ENCODE peak calls at places on chromosomes 11 and 22, in ten cellular contexts. O, G, H, T, X, L, B, S, R and Z are unnamed samples.

GRCh38 chr22:38040953-38041759 is 16.0 kb upstream of the PICK1 start:
- DNase-seq in O (no peak), G (no peak), H (no peak), T (peak; percentile 40), X (peak; percentile 48), L (no peak), B (no peak), S (no peak), R (peak; percentile 35), Z (no peak)

GRCh38 chr11:63535734-63536133 is 874 bp upstream of the PLAAT4 start:
- DNase-seq in O (no peak), G (no peak), H (no peak), T (no peak), X (peak; percentile 33), L (no peak), B (no peak), S (no peak), R (no peak), Z (no peak)

GRCh38 chr11:1845095-1845429 is 6.3 kb downstream of the TNNI2 start:
- DNase-seq in O (no peak), G (no peak), H (no peak), T (no peak), X (no peak), L (no peak), B (no peak), S (no peak), R (no peak), Z (no peak)

GRCh38 chr11:128759597-128759996 is 65.7 kb downstream of the FLI1 start:
- DNase-seq in O (no peak), G (no peak), H (no peak), T (no peak), X (no peak), L (no peak), B (no peak), S (no peak), R (peak; percentile 90), Z (no peak)

GRCh38 chr11:72673943-72674828 is at the start of gene PDE2A:
- DNase-seq in O (no peak), G (no peak), H (no peak), T (no peak), X (no peak), L (no peak), B (no peak), S (no peak), R (no peak), Z (no peak)

GRCh38 chr11:12845739-12846358 is 163.3 kb upstream of the RASSF10 start:
- DNase-seq in O (peak; percentile 29), G (no peak), H (no peak), T (no peak), X (no peak), L (no peak), B (peak; percentile 18), S (no peak), R (peak; percentile 78), Z (no peak)

GRCh38 chr11:3225159-3225758 is 6.6 kb upstream of the MRGPRG start:
- DNase-seq in O (no peak), G (peak; percentile 54), H (no peak), T (peak; percentile 49), X (no peak), L (no peak), B (no peak), S (no peak), R (no peak), Z (no peak)

GRCh38 chr11:109309153-109309552 is 112.8 kb upstream of the C11orf87 start:
- DNase-seq in O (no peak), G (no peak), H (no peak), T (no peak), X (no peak), L (no peak), B (no peak), S (no peak), R (no peak), Z (no peak)

GRCh38 chr11:84607975-84608787 is 1019.0 kb downstream of the DLG2 start:
- DNase-seq in O (no peak), G (no peak), H (no peak), T (no peak), X (no peak), L (no peak), B (no peak), S (no peak), R (no peak), Z (no peak)

GRCh38 chr11:35682230-35683195 is 19.9 kb downstream of the TRIM44 start:
- DNase-seq in O (no peak), G (no peak), H (no peak), T (no peak), X (no peak), L (no peak), B (no peak), S (no peak), R (no peak), Z (no peak)

GRCh38 chr11:1235615-1236315 is 12.9 kb downstream of the MUC5B start:
- DNase-seq in O (no peak), G (peak; percentile 27), H (no peak), T (peak; percentile 43), X (no peak), L (no peak), B (no peak), S (no peak), R (no peak), Z (no peak)

GRCh38 chr11:121523581-121524232 is 70.9 kb upstream of the SORL1-AS1 start:
- DNase-seq in O (no peak), G (no peak), H (no peak), T (no peak), X (no peak), L (no peak), B (peak; percentile 32), S (no peak), R (no peak), Z (no peak)

DNA sequence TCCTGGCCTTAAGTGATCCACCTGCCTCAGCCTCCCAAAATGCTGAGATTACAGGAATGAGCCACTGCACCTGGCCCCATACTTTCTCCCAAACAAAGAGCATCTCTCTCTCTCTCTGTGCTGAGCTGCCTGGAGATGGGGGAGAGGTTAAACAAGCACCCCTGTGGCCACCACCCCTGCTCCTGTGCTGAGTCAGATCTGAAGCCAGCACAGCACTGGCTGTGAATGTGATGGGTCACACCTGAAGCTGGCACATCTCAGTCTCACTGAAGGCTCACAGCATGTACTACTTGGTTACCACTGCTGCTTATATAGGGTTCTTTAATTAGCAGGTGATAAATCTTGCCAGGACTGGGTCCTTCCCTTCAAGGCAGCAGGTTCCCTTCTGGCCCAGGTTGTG is 10.8 kb upstream of the WEE1 start:
- DNase-seq in O (no peak), G (no peak), H (no peak), T (no peak), X (no peak), L (no peak), B (no peak), S (no peak), R (no peak), Z (peak; percentile 46)
- TF ChIP-seq POLR2A in O (no peak), G (no peak), H (no peak), T (no peak), X (no peak), L (no peak), B (no peak), S (no peak), R (no peak), Z (no peak)

GRCh38 chr22:26508148-26508547 is 4.1 kb downstream of the TFIP11 start:
- DNase-seq in O (no peak), G (no peak), H (no peak), T (no peak), X (no peak), L (no peak), B (no peak), S (no peak), R (no peak), Z (no peak)

GRCh38 chr22:26513852-26514251 is 1.6 kb upstream of the TFIP11 start:
- DNase-seq in O (no peak), G (no peak), H (no peak), T (no peak), X (no peak), L (no peak), B (no peak), S (no peak), R (no peak), Z (no peak)

GRCh38 chr22:26515938-26516337 is 3.7 kb upstream of the TFIP11 start:
- DNase-seq in O (no peak), G (no peak), H (no peak), T (no peak), X (no peak), L (no peak), B (no peak), S (no peak), R (no peak), Z (no peak)

GRCh38 chr22:26514419-26515161 is 2.3 kb upstream of the TFIP11 start:
- DNase-seq in O (no peak), G (no peak), H (no peak), T (no peak), X (no peak), L (no peak), B (no peak), S (no peak), R (no peak), Z (no peak)

GRCh38 chr22:26512149-26512793 is at the start of gene TFIP11:
- DNase-seq in O (peak; percentile 88), G (peak; percentile 96), H (peak; percentile 95), T (peak; percentile 98), X (peak; percentile 82), L (peak; percentile 93), B (peak; percentile 99), S (peak; percentile 70), R (peak; percentile 90), Z (peak; percentile 99)
- TF ChIP-seq POLR2A in O (peak; percentile 76), G (peak; percentile 60), H (peak; percentile 40), T (peak; percentile 70), X (peak; percentile 69), L (peak; percentile 60), B (peak; percentile 39), S (peak; percentile 59), R (peak; percentile 68), Z (peak; percentile 88)

GRCh38 chr11:8688414-8689362 is 6.1 kb downstream of the RPL27A start:
- DNase-seq in O (peak; percentile 98), G (peak; percentile 97), H (peak; percentile 78), T (peak; percentile 97), X (peak; percentile 95), L (peak; percentile 96), B (peak; percentile 98), S (peak; percentile 73), R (peak; percentile 96), Z (peak; percentile 94)
- TF ChIP-seq POLR2A in O (peak; percentile 83), G (peak; percentile 90), H (no peak), T (peak; percentile 71), X (peak; percentile 82), L (peak; percentile 53), B (peak; percentile 59), S (peak; percentile 71), R (peak; percentile 80), Z (peak; percentile 91)

DNA sequence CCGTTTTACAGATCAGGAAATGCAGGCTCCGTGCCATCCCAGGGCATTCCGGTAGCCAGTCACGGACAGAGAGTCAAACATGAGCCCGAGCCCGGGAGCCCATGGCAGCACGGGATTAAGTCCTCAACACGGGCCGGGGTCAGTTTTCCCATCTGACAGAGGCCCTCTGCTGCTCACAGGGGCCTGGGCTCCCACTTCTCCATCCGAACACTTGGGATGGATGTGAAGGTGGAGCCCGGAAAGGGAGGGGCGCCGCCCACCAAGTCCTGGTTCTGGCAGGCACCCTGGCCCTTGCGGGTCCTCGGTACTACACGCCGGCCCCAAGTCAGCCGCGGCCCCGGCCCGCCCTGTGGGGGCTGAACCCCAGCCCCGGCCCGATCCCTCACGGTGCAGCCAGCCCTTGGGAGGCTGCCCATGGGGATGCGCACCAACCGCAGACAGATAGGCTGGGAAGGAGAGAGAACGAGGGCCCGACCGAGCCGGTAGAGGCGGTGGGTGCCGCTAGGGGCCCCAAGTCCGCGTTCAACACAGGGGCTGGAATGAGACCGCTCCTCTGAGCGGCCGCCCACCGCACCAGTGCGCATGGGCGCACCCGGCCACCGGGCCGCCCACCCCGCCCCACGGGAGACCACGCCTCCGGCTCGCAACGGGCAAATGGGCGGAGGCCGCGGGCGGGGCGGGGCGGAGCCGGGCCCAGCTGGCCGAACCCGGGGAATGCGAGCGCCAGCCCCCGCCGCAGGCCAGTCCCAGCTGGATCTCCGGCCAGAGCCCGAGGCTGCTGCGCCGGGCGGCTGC is at the start of gene CAPN5:
- DNase-seq in O (peak; percentile 89), G (peak; percentile 95), H (peak; percentile 83), T (peak; percentile 96), X (peak; percentile 87), L (peak; percentile 95), B (peak; percentile 99), S (peak; percentile 36), R (peak; percentile 92), Z (peak; percentile 94)
- TF ChIP-seq POLR2A in O (peak; percentile 72), G (peak; percentile 97), H (peak; percentile 92), T (peak; percentile 93), X (peak; percentile 84), L (peak; percentile 99), B (peak; percentile 30), S (peak; percentile 87), R (peak; percentile 92), Z (peak; percentile 66)